ENCODE peak calls at places on chromosomes 16 and 17, in seven cellular contexts. F, O, U, K, T, R and M are unnamed samples.

GRCh38 chr16:1347286-1347855 is 4.3 kb downstream of the TSR3 start:
- DNase-seq in U (no peak), R (no peak), F (no peak), O (no peak), T (no peak), K (no peak), M (no peak)

GRCh38 chr17:50689251-50689650 is 18.5 kb downstream of the ANKRD40 start:
- DNase-seq in O (no peak), F (no peak), U (no peak), T (peak), K (no peak), R (no peak), M (no peak)

GRCh38 chr16:12162586-12162985 is 186.1 kb downstream of the SNX29 start:
- DNase-seq in R (no peak), T (no peak), K (no peak), U (no peak), F (no peak), O (no peak), M (no peak)

GRCh38 chr16:24070851-24071250 is 185.3 kb upstream of the CACNG3 start:
- DNase-seq in F (peak), O (peak), R (peak), K (peak), U (peak), T (peak), M (peak)

GRCh38 chr17:43983515-43984411 is 20.7 kb upstream of the NAGS start:
- DNase-seq in K (no peak), O (no peak), U (peak), T (peak), F (peak), R (peak), M (no peak)

GRCh38 chr16:1540556-1540855 is 7.0 kb downstream of the TMEM204 start:
- DNase-seq in U (no peak), K (no peak), F (no peak), O (no peak), R (no peak), T (no peak), M (no peak)

GRCh38 chr16:14371778-14372431 is 258.2 kb downstream of the PARN start:
- DNase-seq in O (no peak), U (no peak), R (no peak), T (peak), K (no peak), F (no peak), M (no peak)

GRCh38 chr17:59131131-59131530 is 23.9 kb downstream of the SKA2 start:
- DNase-seq in F (no peak), T (no peak), O (no peak), U (no peak), K (no peak), R (no peak), M (no peak)

GRCh38 chr16:12565423-12565822 is 238.3 kb downstream of the CPPED1 start:
- DNase-seq in U (no peak), T (no peak), F (no peak), K (no peak), R (no peak), O (no peak), M (no peak)

GRCh38 chr17:51617876-51618455 is 357.6 kb downstream of the UTP18 start:
- DNase-seq in F (no peak), U (no peak), K (no peak), R (no peak), O (no peak), T (no peak), M (no peak)

DNA sequence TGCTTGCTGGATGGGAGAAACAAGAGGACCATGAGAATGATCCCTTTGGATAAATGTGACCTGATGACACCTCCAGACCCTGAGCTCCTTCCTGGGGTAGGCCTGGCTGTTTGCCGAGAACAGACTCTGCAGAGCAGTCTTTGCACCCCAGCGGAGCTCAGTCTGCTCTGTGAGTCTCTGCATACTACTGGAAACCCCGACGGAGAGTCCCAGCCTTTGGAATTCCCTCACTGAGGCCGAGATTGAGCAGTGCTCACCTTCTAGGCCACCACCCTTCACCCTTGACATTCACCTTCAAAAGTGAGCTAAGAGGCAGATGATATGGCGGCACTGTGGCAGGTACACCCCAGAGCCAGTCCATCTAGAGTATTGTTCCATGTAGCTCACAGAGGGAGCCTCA is 172.2 kb upstream of the CDH13 start:
- DNase-seq in K (no peak), T (no peak), U (no peak), F (no peak), R (no peak), O (no peak), M (no peak)
- TF ChIP-seq JUND in K (no peak), T (no peak), U (no peak), F (no peak), R (no peak), O (no peak), M (no peak)

GRCh38 chr17:2192367-2193028 is 111.1 kb downstream of the SMG6 start:
- DNase-seq in T (no peak), O (peak), U (peak), F (no peak), R (no peak), K (peak), M (no peak)
- TF ChIP-seq JUND in T (no peak), O (no peak), U (peak), F (no peak), R (no peak), K (peak), M (no peak)

GRCh38 chr16:3717235-3718018 is at the start of gene TRAP1:
- DNase-seq in F (peak), K (peak), R (peak), O (peak), T (peak), U (peak), M (peak)
- TF ChIP-seq JUND in F (no peak), K (no peak), R (no peak), O (peak), T (peak), U (no peak), M (no peak)

GRCh38 chr17:64354824-64355535 is 35.7 kb downstream of the PECAM1 start:
- DNase-seq in T (no peak), F (no peak), R (no peak), O (no peak), U (no peak), K (no peak), M (no peak)

GRCh38 chr17:64345691-64346376 is 44.8 kb downstream of the PECAM1 start:
- DNase-seq in K (no peak), T (no peak), F (no peak), R (no peak), O (no peak), U (no peak), M (no peak)

GRCh38 chr17:64348666-64349065 is 42.0 kb downstream of the PECAM1 start:
- DNase-seq in K (no peak), R (no peak), T (no peak), O (no peak), U (no peak), F (no peak), M (no peak)

GRCh38 chr17:64354396-64354795 is 36.3 kb downstream of the PECAM1 start:
- DNase-seq in F (no peak), U (no peak), O (no peak), K (no peak), R (no peak), T (no peak), M (no peak)

DNA sequence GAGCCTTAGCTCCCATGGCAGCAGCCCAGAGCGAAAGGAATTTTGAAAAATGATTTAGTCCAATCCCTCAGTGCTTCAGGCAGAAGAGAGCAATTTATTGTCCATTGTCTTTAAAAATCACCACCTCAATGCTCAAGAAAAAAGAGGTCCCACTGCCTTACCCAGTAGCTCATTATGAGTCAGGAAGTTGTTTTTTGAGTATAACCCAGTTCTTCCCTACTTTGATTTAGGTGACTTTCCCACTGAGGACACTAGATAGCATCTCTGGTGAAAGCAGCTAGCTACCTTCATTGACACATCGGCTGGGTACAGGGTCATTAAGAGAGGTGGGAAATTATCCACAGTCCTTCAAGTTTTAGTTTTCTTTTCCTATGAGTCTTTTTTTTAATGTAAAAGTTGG is 40.7 kb downstream of the PECAM1 start:
- DNase-seq in U (no peak), T (no peak), O (no peak), F (no peak), K (no peak), R (no peak), M (no peak)
- TF ChIP-seq JUND in U (no peak), T (no peak), O (no peak), F (no peak), K (no peak), R (no peak), M (no peak)